ENCODE peak calls at places on chromosomes 3 and 15, in four cellular contexts. U is H9; C is stimulated activated CD8-positive, alpha-beta memory T cell treated with anti-CD3 and anti-CD28 coated beads, Interleukin-15, amount 100 ng/mL, for 48 hours; D is stimulated activated CD4-positive, alpha-beta T cell treated with anti-CD3 and anti-CD28 coated beads, Interleukin-1b, Interleukin-23, amount 100 ng/mL, for 24 hours. G is an unnamed sample.

GRCh38 chr3:7957024-7957423 is 544.6 kb upstream of the LMCD1 start:
- DNase-seq in D (no peak), C (no peak), U (no peak), G (no peak)

GRCh38 chr3:120557115-120557514 is 39.0 kb upstream of the NDUFB4 start:
- DNase-seq in U (no peak), C (no peak), D (no peak), G (no peak)

GRCh38 chr3:129688310-129688895 is 81.9 kb upstream of the PLXND1 start:
- DNase-seq in U (peak; percentile 65), D (no peak), C (no peak), G (no peak)

GRCh38 chr15:70701891-70702568 is 61.3 kb downstream of the UACA start:
- DNase-seq in D (no peak), C (no peak), U (no peak), G (no peak)

GRCh38 chr3:59313365-59313764 is 263.5 kb upstream of the CFAP20DC start:
- DNase-seq in D (peak; percentile 7), U (peak; percentile 72), C (no peak), G (peak; percentile 79)

GRCh38 chr3:10023587-10024310 is 2.5 kb upstream of the FANCD2 start:
- DNase-seq in U (no peak), C (no peak), D (no peak), G (no peak)

GRCh38 chr3:178203152-178203551 is 333.1 kb upstream of the KCNMB2 start:
- DNase-seq in C (no peak), D (no peak), U (no peak), G (no peak)

GRCh38 chr15:89575656-89576416 is 567 bp downstream of the TICRR start:
- DNase-seq in U (peak; percentile 47), C (peak; percentile 7), D (no peak), G (peak; percentile 46)

GRCh38 chr3:10192953-10193691 is 28.4 kb downstream of the IRAK2 start:
- DNase-seq in C (peak; percentile 42), D (no peak), U (peak; percentile 51), G (no peak)

GRCh38 chr3:65749066-65749465 is 289.7 kb downstream of the MAGI1 start:
- DNase-seq in C (no peak), U (no peak), D (no peak), G (no peak)

GRCh38 chr3:77456881-77457280 is 417.0 kb downstream of the ROBO2 start:
- DNase-seq in U (no peak), D (no peak), C (no peak), G (no peak)

GRCh38 chr3:138365991-138366759 is 17.8 kb downstream of the MRAS start:
- DNase-seq in D (no peak), U (no peak), C (no peak), G (no peak)

GRCh38 chr15:40936709-40937666 is 7.8 kb downstream of the DLL4 start:
- DNase-seq in D (no peak), C (no peak), U (no peak), G (no peak)

GRCh38 chr3:61725851-61726333 is 164.5 kb downstream of the PTPRG start:
- DNase-seq in C (no peak), U (no peak), D (no peak), G (no peak)

GRCh38 chr15:40915679-40916078 is 13.5 kb upstream of the DLL4 start:
- DNase-seq in D (no peak), U (no peak), C (no peak), G (no peak)

G was measured in D341Med.